ENCODE peak calls at places on chromosomes 12 and 14, in six cellular contexts. Z, T, A, G, V and D are unnamed samples.

GRCh38 chr14:77000340-77001235 is 27.9 kb downstream of the IRF2BPL start:
- DNase-seq in A (peak; percentile 59), T (peak; percentile 40), V (peak; percentile 73), Z (no peak), G (no peak), D (peak; percentile 62)

GRCh38 chr14:105507247-105507646 is 16.2 kb downstream of the TEDC1 start:
- DNase-seq in A (no peak), T (no peak), G (no peak), V (no peak), Z (no peak), D (no peak)

GRCh38 chr14:94045563-94046345 is 19.6 kb downstream of the OTUB2 start:
- DNase-seq in Z (no peak), T (no peak), G (no peak), V (no peak), A (no peak), D (no peak)

GRCh38 chr12:64428956-64429355 is 23.0 kb upstream of the TBK1 start:
- DNase-seq in V (no peak), T (no peak), Z (no peak), A (no peak), G (no peak), D (no peak)

GRCh38 chr12:45310627-45310968 is 94.7 kb downstream of the ANO6 start:
- DNase-seq in Z (no peak), T (no peak), G (no peak), V (no peak), A (no peak), D (no peak)

GRCh38 chr12:12719496-12719895 is 2.3 kb downstream of the CDKN1B start:
- DNase-seq in T (no peak), V (peak; percentile 66), A (peak; percentile 40), G (peak; percentile 50), Z (no peak), D (no peak)

GRCh38 chr14:100906420-100906819 is 2.9 kb upstream of the RTL1 start:
- DNase-seq in V (no peak), Z (no peak), A (no peak), T (no peak), G (no peak), D (no peak)

GRCh38 chr12:39127401-39127800 is 222.0 kb upstream of the CPNE8 start:
- DNase-seq in Z (no peak), T (no peak), V (peak; percentile 40), A (peak; percentile 83), G (peak; percentile 90), D (no peak)

GRCh38 chr14:20468773-20469241 is 399 bp upstream of the PNP start:
- DNase-seq in V (no peak), G (no peak), A (no peak), T (no peak), Z (no peak), D (peak; percentile 48)

GRCh38 chr14:20469242-20469889 is at the start of gene PNP:
- DNase-seq in T (peak; percentile 95), V (peak; percentile 88), G (peak; percentile 84), A (peak; percentile 83), Z (peak; percentile 86), D (peak; percentile 92)

GRCh38 chr14:20472566-20473206 is 3.5 kb downstream of the PNP start:
- DNase-seq in G (no peak), Z (no peak), T (no peak), V (peak; percentile 28), A (no peak), D (no peak)

DNA sequence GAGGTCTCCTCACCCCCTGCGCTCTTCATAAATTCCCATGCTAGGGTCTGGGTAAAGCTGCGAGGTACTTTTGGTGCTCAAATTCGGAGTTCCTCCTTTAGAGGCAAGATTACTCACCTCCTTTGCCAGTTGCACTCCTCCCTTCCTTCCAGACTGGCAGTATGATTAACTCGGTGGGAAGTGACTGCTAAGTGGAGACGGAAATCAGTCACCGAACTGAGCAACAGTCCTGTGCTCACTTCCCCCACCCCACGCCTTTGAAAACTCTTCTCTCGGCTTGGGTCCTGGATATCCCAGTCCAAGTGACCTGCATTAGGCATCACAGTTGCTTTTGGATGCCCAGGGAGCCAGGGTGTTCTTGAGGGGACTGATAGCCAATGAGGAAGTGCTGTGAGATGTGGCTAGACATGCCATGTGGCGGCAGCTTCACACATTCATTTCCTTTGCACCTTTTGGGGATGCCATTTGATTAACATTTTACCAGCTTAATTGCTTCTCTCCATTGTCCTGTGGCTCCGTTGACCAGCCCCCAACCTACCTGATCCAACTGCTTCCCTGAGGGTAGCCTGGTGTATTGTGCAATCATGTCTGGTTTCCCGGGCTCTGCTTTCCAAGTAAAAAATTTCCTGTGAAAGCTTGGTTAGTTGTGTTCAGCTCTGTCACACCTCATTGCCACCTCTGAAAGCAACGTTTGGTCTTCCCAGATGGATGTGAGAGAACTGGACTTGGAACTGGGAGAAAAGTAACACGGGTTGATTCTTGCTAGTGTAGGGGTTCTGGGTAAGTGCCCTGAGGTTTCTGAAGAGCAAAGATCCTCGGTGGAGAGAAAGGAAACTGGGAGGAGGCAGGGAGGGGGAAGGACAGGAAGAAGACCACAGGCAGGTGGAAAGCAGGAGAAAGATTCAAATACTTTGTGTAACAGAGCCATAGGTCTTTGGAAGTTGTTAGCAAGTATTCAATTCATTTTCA is 968 bp downstream of the PNP start:
- DNase-seq in G (peak; percentile 94), A (peak; percentile 68), T (peak; percentile 71), V (peak; percentile 53), Z (peak; percentile 51), D (peak; percentile 73)
- H3K4me3 ChIP-seq in G (peak overlapping the region; percentile 99), A (peak overlapping the region; percentile 98), T (peak overlapping the region; percentile 87), V (peak overlapping the region; percentile 82), Z (peak overlapping the region; percentile 93), D (peak overlapping the region; percentile 91)

GRCh38 chr12:89863968-89864367 is 155.3 kb upstream of the ATP2B1 start:
- DNase-seq in Z (no peak), A (no peak), V (no peak), T (peak; percentile 47), G (no peak), D (no peak)

GRCh38 chr12:89864419-89864818 is 155.8 kb upstream of the ATP2B1 start:
- DNase-seq in Z (no peak), V (no peak), G (peak; percentile 29), T (no peak), A (no peak), D (no peak)

GRCh38 chr12:89863332-89863938 is 154.8 kb upstream of the ATP2B1 start:
- DNase-seq in Z (peak; percentile 61), A (no peak), V (no peak), G (no peak), T (peak; percentile 10), D (no peak)

GRCh38 chr12:89861086-89861485 is 152.4 kb upstream of the ATP2B1 start:
- DNase-seq in G (peak; percentile 22), A (no peak), Z (no peak), V (no peak), T (no peak), D (no peak)

DNA sequence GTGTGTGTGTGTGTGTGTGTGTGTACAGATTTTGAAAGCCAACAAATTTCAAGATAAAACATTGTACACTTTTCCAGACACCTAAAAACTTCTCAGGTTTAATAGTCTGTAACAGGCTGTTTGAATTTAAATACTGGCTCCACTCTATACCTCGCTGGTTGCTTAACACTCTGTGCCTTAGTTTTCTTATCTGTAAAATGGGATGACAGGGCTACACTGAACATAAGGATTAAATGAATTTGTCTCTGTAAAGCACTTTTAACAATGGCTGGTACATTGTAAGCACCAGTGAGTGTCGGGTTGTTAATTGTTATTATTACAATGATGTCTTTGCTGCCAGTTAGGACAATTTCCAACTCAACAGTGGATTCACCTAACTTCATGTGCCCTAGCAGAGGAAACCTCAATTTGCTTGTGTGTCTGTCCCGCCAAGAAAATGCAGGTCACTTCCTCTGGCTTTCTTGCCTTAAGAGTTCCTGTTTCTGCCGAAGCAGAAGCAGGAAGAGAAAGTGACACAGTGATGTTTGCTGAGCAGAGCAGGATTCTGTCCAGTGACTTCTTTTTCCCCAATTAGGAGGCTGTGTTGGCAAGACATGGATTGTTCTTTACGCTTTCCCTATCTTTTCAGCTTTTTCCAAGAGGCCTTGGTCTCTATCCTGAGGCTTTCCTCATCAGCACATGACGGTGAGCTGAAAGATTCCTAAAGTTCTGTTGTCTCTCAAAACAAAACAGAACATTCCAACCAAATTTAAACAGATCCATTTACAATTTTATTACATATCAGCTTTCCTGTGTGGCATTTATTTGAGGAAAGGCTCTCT is 154.1 kb upstream of the ATP2B1 start:
- DNase-seq in T (no peak), G (no peak), A (no peak), V (peak; percentile 29), Z (peak; percentile 50), D (peak; percentile 25)
- H3K4me3 ChIP-seq in T (no peak overlapping the region), G (no peak overlapping the region), A (no peak overlapping the region), V (no peak overlapping the region), Z (peak overlapping the region; percentile 46), D (peak overlapping the region; percentile 31)

DNA sequence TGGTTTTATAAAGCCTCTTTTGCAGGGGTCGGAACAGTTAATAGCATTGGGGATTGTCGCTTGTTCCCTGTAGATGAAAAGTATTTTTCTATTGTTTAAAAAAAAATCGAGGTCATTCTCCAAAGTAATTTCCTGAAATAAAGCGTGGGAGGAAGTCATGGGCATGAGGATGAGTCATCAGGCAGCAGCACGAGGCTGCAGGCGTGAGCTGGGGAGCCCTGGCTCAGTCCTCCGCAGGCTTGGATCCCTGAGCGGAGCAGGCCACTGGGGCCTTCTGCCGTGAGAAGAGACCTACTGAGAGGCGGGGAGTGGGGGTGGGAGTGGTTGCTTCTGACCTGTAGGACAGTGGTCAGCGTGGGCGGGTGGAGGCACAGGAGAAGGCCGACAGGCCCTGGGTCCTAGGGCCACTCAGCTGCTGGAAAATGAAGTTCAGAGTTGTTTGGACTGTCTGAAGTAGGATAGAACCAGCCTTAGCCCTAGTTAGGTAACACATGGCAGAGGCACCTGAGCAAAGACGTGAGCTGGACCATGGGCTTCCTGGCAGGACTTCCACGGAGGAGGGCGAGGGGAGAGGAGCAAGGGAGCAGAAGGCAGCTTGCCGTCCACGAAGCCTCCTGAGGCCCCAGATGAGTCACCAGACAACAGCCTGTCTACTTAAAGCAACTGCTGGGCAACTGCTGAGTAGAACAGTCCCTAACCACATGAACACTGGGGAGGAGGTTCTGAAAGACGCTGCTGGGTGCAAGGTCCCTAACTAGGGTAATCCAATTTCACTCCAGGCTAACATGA is 21.1 kb upstream of the LGALS3 start:
- DNase-seq in V (peak; percentile 95), T (peak; percentile 95), G (peak; percentile 91), Z (peak; percentile 30), A (peak; percentile 98), D (peak; percentile 97)
- H3K4me3 ChIP-seq in V (no peak overlapping the region), T (no peak overlapping the region), G (no peak overlapping the region), Z (no peak overlapping the region), A (no peak overlapping the region), D (peak overlapping the region; percentile 69)

GRCh38 chr12:83123039-83123438 is 436.3 kb downstream of the TMTC2 start:
- DNase-seq in G (no peak), T (no peak), A (no peak), V (peak; percentile 24), Z (no peak), D (peak; percentile 64)

GRCh38 chr12:83122623-83122934 is 435.9 kb downstream of the TMTC2 start:
- DNase-seq in T (no peak), G (no peak), V (peak; percentile 6), A (no peak), Z (no peak), D (peak; percentile 6)

DNA sequence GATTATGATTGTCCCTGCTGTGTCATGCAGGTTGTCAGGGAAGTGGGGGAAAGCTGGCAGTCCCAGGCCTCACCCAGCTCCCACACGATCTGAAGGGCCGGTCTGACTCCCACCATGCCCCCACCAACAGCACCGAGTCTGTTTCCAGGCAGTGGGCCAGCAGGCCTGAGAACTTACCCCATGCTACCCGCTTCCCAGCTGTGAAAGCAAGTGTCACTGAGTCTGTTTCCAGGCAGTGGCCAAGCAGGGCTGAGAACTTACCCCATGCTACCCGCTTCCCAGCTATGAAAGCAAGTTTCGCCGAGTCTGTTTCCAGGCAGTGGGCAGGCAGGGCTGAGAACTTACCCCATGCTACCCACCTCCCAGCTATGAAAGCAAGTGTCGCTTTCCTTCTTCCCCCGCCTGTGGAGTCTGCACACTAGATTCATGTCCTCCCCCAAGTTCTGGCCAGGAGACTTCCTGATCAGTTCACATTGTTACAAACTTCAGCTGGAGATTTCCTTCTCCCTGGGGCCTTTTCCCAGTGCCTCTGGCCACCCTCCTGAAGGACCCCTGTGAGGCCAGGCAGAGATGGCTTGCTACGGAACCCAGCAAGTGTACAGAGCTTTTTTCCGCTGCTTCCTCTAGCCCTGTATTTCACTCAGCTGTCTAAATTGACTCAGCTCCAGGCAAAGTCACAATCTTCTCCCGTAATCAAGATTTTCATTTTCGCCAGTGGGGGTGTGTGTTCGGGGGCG is 435.3 kb downstream of the TMTC2 start:
- DNase-seq in Z (no peak), T (no peak), G (no peak), V (no peak), A (no peak), D (no peak)
- H3K4me3 ChIP-seq in Z (no peak overlapping the region), T (no peak overlapping the region), G (no peak overlapping the region), V (peak overlapping the region; percentile 41), A (no peak overlapping the region), D (peak overlapping the region; percentile 76)